ENCODE peak calls at places on chromosome 6, in ten cellular contexts. One of them, this sample, is unnamed.

GRCh38 chr6:111642463-111643158 is 36.9 kb upstream of the TRAF3IP2 start:
- DNase-seq in transverse colon: peak; percentile 68
- DNase-seq in cardiac muscle cell: peak; percentile 81
- DNase-seq in epithelial cell of esophagus: peak; percentile 72
- DNase-seq in lung: peak; percentile 67
- DNase-seq in OCI-LY7: peak; percentile 51
- DNase-seq in uterus: peak; percentile 52
- DNase-seq in GM23338: peak; percentile 83
- DNase-seq in PC-3: peak; percentile 65
- DNase-seq in HFF-Myc: peak; percentile 59
- DNase-seq in this sample: peak; percentile 66

GRCh38 chr6:70651326-70651905 is 16.3 kb upstream of the SMAP1 start:
- DNase-seq in transverse colon: peak; percentile 32
- DNase-seq in cardiac muscle cell: no peak
- DNase-seq in epithelial cell of esophagus: no peak
- DNase-seq in lung: no peak
- DNase-seq in OCI-LY7: no peak
- DNase-seq in uterus: no peak
- DNase-seq in GM23338: no peak
- DNase-seq in PC-3: peak; percentile 1
- DNase-seq in HFF-Myc: no peak
- DNase-seq in this sample: peak; percentile 65

GRCh38 chr6:55617272-55617671 is 38.3 kb upstream of the HMGCLL1 start:
- DNase-seq in transverse colon: no peak
- DNase-seq in cardiac muscle cell: peak; percentile 38
- DNase-seq in epithelial cell of esophagus: peak; percentile 61
- DNase-seq in lung: no peak
- DNase-seq in OCI-LY7: peak; percentile 5
- DNase-seq in uterus: no peak
- DNase-seq in GM23338: peak; percentile 72
- DNase-seq in PC-3: peak; percentile 76
- DNase-seq in HFF-Myc: peak; percentile 39
- DNase-seq in this sample: peak; percentile 57

GRCh38 chr6:56862415-56863175 is 92.3 kb upstream of the BEND6 start:
- DNase-seq in transverse colon: no peak
- DNase-seq in cardiac muscle cell: no peak
- DNase-seq in epithelial cell of esophagus: peak; percentile 39
- DNase-seq in lung: no peak
- DNase-seq in OCI-LY7: no peak
- DNase-seq in uterus: no peak
- DNase-seq in GM23338: no peak
- DNase-seq in PC-3: no peak
- DNase-seq in HFF-Myc: no peak
- DNase-seq in this sample: no peak

GRCh38 chr6:56387621-56388413 is 140.4 kb upstream of the COL21A1 start:
- DNase-seq in transverse colon: no peak
- DNase-seq in cardiac muscle cell: no peak
- DNase-seq in epithelial cell of esophagus: peak; percentile 30
- DNase-seq in lung: peak; percentile 50
- DNase-seq in OCI-LY7: no peak
- DNase-seq in uterus: no peak
- DNase-seq in GM23338: no peak
- DNase-seq in PC-3: peak; percentile 55
- DNase-seq in HFF-Myc: no peak
- DNase-seq in this sample: no peak

GRCh38 chr6:12288844-12289654 is 1.1 kb upstream of the EDN1 start:
- DNase-seq in transverse colon: peak; percentile 76
- DNase-seq in cardiac muscle cell: peak; percentile 63
- DNase-seq in epithelial cell of esophagus: peak; percentile 82
- DNase-seq in lung: peak; percentile 60
- DNase-seq in OCI-LY7: peak; percentile 64
- DNase-seq in uterus: no peak
- DNase-seq in GM23338: peak; percentile 91
- DNase-seq in PC-3: peak; percentile 88
- DNase-seq in HFF-Myc: no peak
- DNase-seq in this sample: peak; percentile 79

GRCh38 chr6:79737172-79737571 is 106.0 kb downstream of the SH3BGRL2 start:
- DNase-seq in transverse colon: peak; percentile 12
- DNase-seq in cardiac muscle cell: no peak
- DNase-seq in epithelial cell of esophagus: no peak
- DNase-seq in lung: no peak
- DNase-seq in OCI-LY7: no peak
- DNase-seq in uterus: no peak
- DNase-seq in GM23338: no peak
- DNase-seq in PC-3: peak; percentile 25
- DNase-seq in HFF-Myc: no peak
- DNase-seq in this sample: no peak

GRCh38 chr6:21501815-21502214 is 91.7 kb upstream of the SOX4 start:
- DNase-seq in transverse colon: no peak
- DNase-seq in cardiac muscle cell: no peak
- DNase-seq in epithelial cell of esophagus: no peak
- DNase-seq in lung: no peak
- DNase-seq in OCI-LY7: no peak
- DNase-seq in uterus: no peak
- DNase-seq in GM23338: no peak
- DNase-seq in PC-3: no peak
- DNase-seq in HFF-Myc: no peak
- DNase-seq in this sample: no peak

GRCh38 chr6:116271309-116271708 is 8.4 kb downstream of the TSPYL1 start:
- DNase-seq in transverse colon: no peak
- DNase-seq in cardiac muscle cell: no peak
- DNase-seq in epithelial cell of esophagus: no peak
- DNase-seq in lung: no peak
- DNase-seq in OCI-LY7: no peak
- DNase-seq in uterus: no peak
- DNase-seq in GM23338: peak; percentile 52
- DNase-seq in PC-3: no peak
- DNase-seq in HFF-Myc: no peak
- DNase-seq in this sample: no peak

GRCh38 chr6:167093922-167094432 is 28.9 kb upstream of the CCR6 start:
- DNase-seq in transverse colon: peak; percentile 62
- DNase-seq in cardiac muscle cell: no peak
- DNase-seq in epithelial cell of esophagus: no peak
- DNase-seq in lung: no peak
- DNase-seq in OCI-LY7: no peak
- DNase-seq in uterus: no peak
- DNase-seq in GM23338: no peak
- DNase-seq in PC-3: no peak
- DNase-seq in HFF-Myc: no peak
- DNase-seq in this sample: peak; percentile 93

GRCh38 chr6:167095888-167096287 is 27.0 kb upstream of the CCR6 start:
- DNase-seq in transverse colon: no peak
- DNase-seq in cardiac muscle cell: no peak
- DNase-seq in epithelial cell of esophagus: no peak
- DNase-seq in lung: no peak
- DNase-seq in OCI-LY7: no peak
- DNase-seq in uterus: no peak
- DNase-seq in GM23338: no peak
- DNase-seq in PC-3: no peak
- DNase-seq in HFF-Myc: no peak
- DNase-seq in this sample: no peak

GRCh38 chr6:167093406-167093921 is 29.4 kb upstream of the CCR6 start:
- DNase-seq in transverse colon: no peak
- DNase-seq in cardiac muscle cell: no peak
- DNase-seq in epithelial cell of esophagus: no peak
- DNase-seq in lung: no peak
- DNase-seq in OCI-LY7: no peak
- DNase-seq in uterus: no peak
- DNase-seq in GM23338: no peak
- DNase-seq in PC-3: no peak
- DNase-seq in HFF-Myc: no peak
- DNase-seq in this sample: peak; percentile 52

GRCh38 chr6:167094820-167095637 is 27.9 kb upstream of the CCR6 start:
- DNase-seq in transverse colon: no peak
- DNase-seq in cardiac muscle cell: no peak
- DNase-seq in epithelial cell of esophagus: no peak
- DNase-seq in lung: no peak
- DNase-seq in OCI-LY7: peak; percentile 65
- DNase-seq in uterus: no peak
- DNase-seq in GM23338: no peak
- DNase-seq in PC-3: no peak
- DNase-seq in HFF-Myc: no peak
- DNase-seq in this sample: peak; percentile 90

GRCh38 chr6:167094436-167094819 is 28.5 kb upstream of the CCR6 start:
- DNase-seq in transverse colon: no peak
- DNase-seq in cardiac muscle cell: peak; percentile 7
- DNase-seq in epithelial cell of esophagus: no peak
- DNase-seq in lung: no peak
- DNase-seq in OCI-LY7: no peak
- DNase-seq in uterus: no peak
- DNase-seq in GM23338: no peak
- DNase-seq in PC-3: no peak
- DNase-seq in HFF-Myc: no peak
- DNase-seq in this sample: no peak
- H3K4me3 ChIP-seq in transverse colon: no peak overlapping the region
- H3K4me3 ChIP-seq in cardiac muscle cell: no peak overlapping the region
- H3K4me3 ChIP-seq in epithelial cell of esophagus: no peak overlapping the region
- H3K4me3 ChIP-seq in lung: no peak overlapping the region
- H3K4me3 ChIP-seq in OCI-LY7: peak overlapping the region; percentile 44
- H3K4me3 ChIP-seq in uterus: no peak overlapping the region
- H3K4me3 ChIP-seq in GM23338: no peak overlapping the region
- H3K4me3 ChIP-seq in PC-3: no peak overlapping the region
- H3K4me3 ChIP-seq in HFF-Myc: no peak overlapping the region
- H3K4me3 ChIP-seq in this sample: peak overlapping the region; percentile 59

GRCh38 chr6:90982051-90982450 is 395.2 kb upstream of the MAP3K7 start:
- DNase-seq in transverse colon: no peak
- DNase-seq in cardiac muscle cell: no peak
- DNase-seq in epithelial cell of esophagus: no peak
- DNase-seq in lung: no peak
- DNase-seq in OCI-LY7: no peak
- DNase-seq in uterus: no peak
- DNase-seq in GM23338: peak; percentile 19
- DNase-seq in PC-3: peak; percentile 12
- DNase-seq in HFF-Myc: no peak
- DNase-seq in this sample: peak; percentile 23
- TF ChIP-seq CTCF in transverse colon: no peak
- TF ChIP-seq CTCF in cardiac muscle cell: no peak
- TF ChIP-seq CTCF in epithelial cell of esophagus: no peak
- TF ChIP-seq CTCF in lung: no peak
- TF ChIP-seq CTCF in OCI-LY7: peak; percentile 24
- TF ChIP-seq CTCF in uterus: no peak
- TF ChIP-seq CTCF in GM23338: peak; percentile 44
- TF ChIP-seq CTCF in PC-3: peak; percentile 37
- TF ChIP-seq CTCF in HFF-Myc: no peak
- TF ChIP-seq CTCF in this sample: peak; percentile 14

GRCh38 chr6:27890351-27891299 is 21.6 kb downstream of the OR2B2 start:
- DNase-seq in transverse colon: peak; percentile 79
- DNase-seq in cardiac muscle cell: peak; percentile 91
- DNase-seq in epithelial cell of esophagus: peak; percentile 94
- DNase-seq in lung: no peak
- DNase-seq in OCI-LY7: peak; percentile 94
- DNase-seq in uterus: no peak
- DNase-seq in GM23338: peak; percentile 93
- DNase-seq in PC-3: no peak
- DNase-seq in HFF-Myc: peak; percentile 96
- DNase-seq in this sample: peak; percentile 99
- H3K4me3 ChIP-seq in transverse colon: no peak overlapping the region
- H3K4me3 ChIP-seq in cardiac muscle cell: peak overlapping the region; percentile 79
- H3K4me3 ChIP-seq in epithelial cell of esophagus: peak overlapping the region; percentile 59
- H3K4me3 ChIP-seq in lung: no peak overlapping the region
- H3K4me3 ChIP-seq in OCI-LY7: peak overlapping the region; percentile 94
- H3K4me3 ChIP-seq in uterus: peak overlapping the region; percentile 3
- H3K4me3 ChIP-seq in GM23338: peak overlapping the region; percentile 76
- H3K4me3 ChIP-seq in PC-3: no peak overlapping the region
- H3K4me3 ChIP-seq in HFF-Myc: peak overlapping the region; percentile 67
- H3K4me3 ChIP-seq in this sample: peak overlapping the region; percentile 71

GRCh38 chr6:15253107-15254073 is 7.5 kb downstream of the JARID2 start:
- DNase-seq in transverse colon: no peak
- DNase-seq in cardiac muscle cell: no peak
- DNase-seq in epithelial cell of esophagus: no peak
- DNase-seq in lung: no peak
- DNase-seq in OCI-LY7: no peak
- DNase-seq in uterus: no peak
- DNase-seq in GM23338: no peak
- DNase-seq in PC-3: no peak
- DNase-seq in HFF-Myc: no peak
- DNase-seq in this sample: peak; percentile 45

GRCh38 chr6:15255481-15256414 is 9.9 kb downstream of the JARID2 start:
- DNase-seq in transverse colon: no peak
- DNase-seq in cardiac muscle cell: no peak
- DNase-seq in epithelial cell of esophagus: peak; percentile 78
- DNase-seq in lung: no peak
- DNase-seq in OCI-LY7: peak; percentile 89
- DNase-seq in uterus: no peak
- DNase-seq in GM23338: no peak
- DNase-seq in PC-3: no peak
- DNase-seq in HFF-Myc: no peak
- DNase-seq in this sample: peak; percentile 86

GRCh38 chr6:15256538-15257222 is 10.8 kb downstream of the JARID2 start:
- DNase-seq in transverse colon: no peak
- DNase-seq in cardiac muscle cell: no peak
- DNase-seq in epithelial cell of esophagus: no peak
- DNase-seq in lung: no peak
- DNase-seq in OCI-LY7: no peak
- DNase-seq in uterus: no peak
- DNase-seq in GM23338: no peak
- DNase-seq in PC-3: no peak
- DNase-seq in HFF-Myc: no peak
- DNase-seq in this sample: no peak

GRCh38 chr6:15252205-15252604 is 6.3 kb downstream of the JARID2 start:
- DNase-seq in transverse colon: no peak
- DNase-seq in cardiac muscle cell: no peak
- DNase-seq in epithelial cell of esophagus: no peak
- DNase-seq in lung: no peak
- DNase-seq in OCI-LY7: no peak
- DNase-seq in uterus: no peak
- DNase-seq in GM23338: no peak
- DNase-seq in PC-3: no peak
- DNase-seq in HFF-Myc: no peak
- DNase-seq in this sample: no peak

DNA sequence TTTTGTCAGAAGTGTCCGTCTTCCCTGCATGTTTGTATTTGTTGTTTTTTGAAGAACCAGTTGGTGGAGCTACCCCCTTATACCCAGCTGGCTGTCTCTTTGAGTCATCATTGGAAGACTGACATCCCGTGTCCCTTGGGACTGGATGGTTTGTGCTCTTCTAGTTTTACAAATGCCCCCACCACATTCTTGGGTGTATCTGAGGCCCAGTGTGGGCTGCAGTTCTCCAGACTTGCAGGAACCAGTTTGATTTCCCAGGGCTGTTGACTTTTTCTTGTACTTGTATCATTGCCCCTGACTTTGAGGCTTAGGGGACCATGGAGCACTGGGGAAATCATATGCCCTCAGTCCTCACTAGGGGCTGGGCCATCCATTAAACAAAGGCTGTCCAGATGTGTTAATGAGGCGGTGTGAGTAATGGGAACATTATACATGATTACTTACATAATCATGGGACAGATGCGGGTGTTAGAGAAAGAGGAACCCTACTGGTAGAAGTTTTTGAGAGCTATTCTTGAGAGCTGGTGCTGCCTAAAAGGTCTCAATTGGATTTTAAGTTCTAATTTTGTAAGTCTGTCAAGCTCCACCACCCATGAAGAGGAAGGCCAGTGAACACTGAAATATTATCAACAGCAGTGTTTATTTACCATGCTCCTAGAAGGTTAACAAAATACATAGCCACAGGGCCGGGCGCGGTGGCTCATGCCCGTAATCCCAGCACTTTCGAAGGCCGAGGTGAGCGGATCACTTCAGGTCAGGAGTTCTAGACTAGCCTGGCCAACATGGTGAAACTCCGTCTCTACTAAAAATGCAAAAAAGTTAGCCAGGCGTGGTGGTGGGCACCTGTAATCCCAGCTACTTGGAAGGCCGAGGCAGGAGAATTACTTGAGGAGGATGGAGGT is 8.5 kb downstream of the JARID2 start:
- DNase-seq in transverse colon: no peak
- DNase-seq in cardiac muscle cell: no peak
- DNase-seq in epithelial cell of esophagus: peak; percentile 50
- DNase-seq in lung: no peak
- DNase-seq in OCI-LY7: peak; percentile 90
- DNase-seq in uterus: no peak
- DNase-seq in GM23338: no peak
- DNase-seq in PC-3: peak; percentile 61
- DNase-seq in HFF-Myc: no peak
- DNase-seq in this sample: peak; percentile 86
- TF ChIP-seq CTCF in transverse colon: no peak
- TF ChIP-seq CTCF in cardiac muscle cell: no peak
- TF ChIP-seq CTCF in epithelial cell of esophagus: peak; percentile 27
- TF ChIP-seq CTCF in lung: no peak
- TF ChIP-seq CTCF in OCI-LY7: peak; percentile 74
- TF ChIP-seq CTCF in uterus: no peak
- TF ChIP-seq CTCF in GM23338: no peak
- TF ChIP-seq CTCF in PC-3: peak; percentile 52
- TF ChIP-seq CTCF in HFF-Myc: no peak
- TF ChIP-seq CTCF in this sample: peak; percentile 29

This sample was measured in GM12865.